ENCODE peak calls at places on chromosomes 2 and 18, in five cellular contexts. J is pancreas, E is PC-9, T is esophagus squamous epithelium, W is breast epithelium. L is an unnamed sample.

GRCh38 chr2:217360111-217360510 is 500.2 kb upstream of the TNP1 start:
- DNase-seq in W (peak; percentile 29), J (no peak), E (no peak), T (no peak), L (no peak)

GRCh38 chr2:149027602-149028250 is 10.8 kb upstream of the LYPD6B start:
- DNase-seq in W (no peak), E (peak; percentile 82), T (no peak), J (no peak), L (no peak)

GRCh38 chr18:48914581-48915251 is 36.0 kb downstream of the SMAD7 start:
- DNase-seq in T (no peak), E (no peak), J (no peak), W (no peak), L (no peak)

GRCh38 chr2:66495788-66496640 is 61.1 kb downstream of the MEIS1 start:
- DNase-seq in E (peak; percentile 92), W (peak; percentile 46), T (no peak), J (peak; percentile 39), L (no peak)

GRCh38 chr2:160293401-160293911 is 93.4 kb upstream of the ITGB6 start:
- DNase-seq in E (peak; percentile 43), J (no peak), T (no peak), W (no peak), L (no peak)

GRCh38 chr2:31270136-31270535 is 36.2 kb downstream of the EHD3 start:
- DNase-seq in W (no peak), T (no peak), J (no peak), E (no peak), L (no peak)

GRCh38 chr18:37721544-37722302 is 156.1 kb upstream of the CELF4 start:
- DNase-seq in T (no peak), J (no peak), E (no peak), W (no peak), L (no peak)

GRCh38 chr2:11811036-11811654 is 64.7 kb downstream of the LPIN1 start:
- DNase-seq in E (no peak), J (no peak), T (no peak), W (no peak), L (no peak)

GRCh38 chr2:120108049-120108448 is 95.2 kb downstream of the EPB41L5 start:
- DNase-seq in E (peak; percentile 95), J (no peak), W (peak; percentile 43), T (no peak), L (no peak)

GRCh38 chr2:8487461-8487932 is 194.4 kb upstream of the ID2 start:
- DNase-seq in J (no peak), T (no peak), W (no peak), E (no peak), L (no peak)

GRCh38 chr2:166230024-166230723 is 102.4 kb upstream of the SCN1A start:
- DNase-seq in J (no peak), E (no peak), W (no peak), T (no peak), L (no peak)

GRCh38 chr18:46712406-46712805 is 44.4 kb downstream of the ST8SIA5 start:
- DNase-seq in E (no peak), T (no peak), J (no peak), W (no peak), L (no peak)

GRCh38 chr2:48433682-48434081 is 96.3 kb upstream of the STON1 start:
- DNase-seq in W (no peak), E (no peak), T (no peak), J (no peak), L (peak; percentile 56)

GRCh38 chr18:50151876-50152275 is 43.1 kb downstream of the MYO5B start:
- DNase-seq in E (no peak), J (no peak), W (no peak), T (no peak), L (no peak)

DNA sequence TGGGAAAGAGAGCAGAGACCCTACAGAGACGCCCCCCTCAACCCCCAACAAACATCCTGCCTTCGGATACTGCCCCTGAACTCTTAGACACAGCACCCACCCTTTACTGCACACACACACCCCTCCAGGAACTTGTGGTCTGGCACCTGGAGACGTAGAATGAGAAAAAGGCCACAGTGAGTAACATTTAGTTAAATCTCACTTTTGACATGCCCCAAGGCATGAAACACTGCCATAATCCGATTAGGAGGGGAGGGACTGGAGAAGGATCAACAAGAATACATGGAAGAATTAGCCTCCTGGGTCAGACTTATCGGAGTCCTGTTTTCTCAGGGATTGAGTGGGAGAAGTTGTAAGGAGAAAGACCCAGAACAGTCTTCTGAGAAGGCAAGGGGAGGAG is 4.1 kb downstream of the CDK5R2 start:
- DNase-seq in W (no peak), J (no peak), E (no peak), T (no peak), L (no peak)
- H3K27ac ChIP-seq in W (no peak overlapping the region), J (no peak overlapping the region), E (peak overlapping the region; percentile 80), T (no peak overlapping the region), L (no peak overlapping the region)

DNA sequence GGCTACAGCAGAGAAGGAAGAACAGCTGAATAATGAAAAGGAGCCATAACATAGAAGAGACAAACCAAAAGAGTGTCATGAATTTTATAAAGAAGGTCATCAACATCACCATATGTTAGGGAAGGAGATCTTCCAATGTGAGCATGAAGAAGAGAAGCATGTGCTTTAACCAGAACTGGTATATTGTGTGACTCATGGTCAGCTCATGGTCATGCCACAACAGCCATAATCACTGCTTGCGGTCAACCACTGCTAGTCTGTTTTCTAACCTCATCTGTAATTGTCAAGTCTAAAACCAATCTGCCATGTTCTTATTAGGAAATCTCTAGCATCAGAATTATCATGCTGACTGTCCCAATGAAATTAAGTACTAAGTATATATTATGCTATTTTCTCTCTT is 204.1 kb upstream of the VRK2 start:
- DNase-seq in J (no peak), T (no peak), W (no peak), E (no peak), L (no peak)
- H3K4me3 ChIP-seq in J (no peak overlapping the region), T (no peak overlapping the region), W (no peak overlapping the region), E (no peak overlapping the region), L (no peak overlapping the region)

DNA sequence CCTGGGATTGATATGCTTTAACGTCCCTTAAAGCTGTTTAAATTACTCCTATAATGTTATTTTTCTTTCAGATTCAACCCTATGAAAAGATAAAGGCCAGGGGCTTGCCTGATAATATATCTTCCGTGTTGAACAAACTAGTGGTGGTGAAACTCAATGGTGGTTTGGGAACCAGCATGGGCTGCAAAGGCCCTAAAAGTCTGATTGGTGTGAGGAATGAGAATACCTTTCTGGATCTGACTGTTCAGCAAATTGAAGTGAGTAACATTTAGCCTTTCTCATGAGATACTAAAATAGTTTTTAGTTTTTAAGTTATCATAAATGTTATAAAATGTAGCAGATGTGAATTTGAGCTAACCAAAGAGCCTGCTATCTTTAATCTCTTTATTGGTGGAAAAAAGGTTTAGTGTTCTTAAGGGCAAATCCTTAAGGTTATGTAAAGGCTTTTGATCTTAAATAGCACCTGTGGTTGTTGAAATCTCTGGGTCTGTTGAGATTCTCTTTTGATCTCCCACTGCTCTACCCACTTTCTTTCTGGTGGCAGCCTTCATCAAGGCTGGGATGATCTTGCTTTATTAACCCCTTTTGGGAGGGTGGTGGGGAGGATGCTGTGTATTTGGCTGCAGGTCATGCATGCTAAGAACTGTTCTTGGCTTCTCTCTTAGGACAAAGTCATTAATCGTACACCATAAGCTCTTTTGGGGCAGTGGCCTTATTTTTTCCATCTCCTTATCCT is 40.9 kb downstream of the UGP2 start:
- DNase-seq in J (no peak), T (no peak), E (no peak), W (no peak), L (no peak)
- H3K27ac ChIP-seq in J (no peak overlapping the region), T (no peak overlapping the region), E (no peak overlapping the region), W (no peak overlapping the region), L (no peak overlapping the region)

GRCh38 chr2:236164983-236165301 is 3.2 kb downstream of the GBX2 start:
- DNase-seq in T (no peak), J (no peak), E (no peak), W (no peak), L (no peak)

GRCh38 chr2:236166157-236166780 is 1.9 kb downstream of the GBX2 start:
- DNase-seq in E (no peak), W (no peak), T (no peak), J (peak; percentile 64), L (no peak)

GRCh38 chr2:236166781-236167296 is 1.3 kb downstream of the GBX2 start:
- DNase-seq in T (no peak), J (peak; percentile 74), W (no peak), E (no peak), L (no peak)

GRCh38 chr2:236164201-236164982 is 3.8 kb downstream of the GBX2 start:
- DNase-seq in J (peak; percentile 68), T (no peak), W (no peak), E (no peak), L (no peak)

GRCh38 chr2:236165491-236166156 is 2.6 kb downstream of the GBX2 start:
- DNase-seq in W (no peak), E (no peak), J (no peak), T (no peak), L (no peak)
- H3K4me3 ChIP-seq in W (peak overlapping the region; percentile 71), E (no peak overlapping the region), J (no peak overlapping the region), T (no peak overlapping the region), L (no peak overlapping the region)

GRCh38 chr2:173214213-173214612 is 138.6 kb downstream of the MAP3K20 start:
- DNase-seq in J (no peak), W (peak; percentile 83), E (no peak), T (no peak), L (no peak)

GRCh38 chr2:173215316-173215715 is 139.4 kb upstream of the CDCA7 start:
- DNase-seq in E (no peak), W (no peak), J (no peak), T (no peak), L (no peak)

GRCh38 chr2:173205375-173205774 is 129.7 kb downstream of the MAP3K20 start:
- DNase-seq in T (no peak), J (no peak), W (peak; percentile 88), E (no peak), L (peak; percentile 63)

GRCh38 chr2:173213181-173213580 is 137.5 kb downstream of the MAP3K20 start:
- DNase-seq in T (no peak), E (no peak), W (no peak), J (no peak), L (no peak)

DNA sequence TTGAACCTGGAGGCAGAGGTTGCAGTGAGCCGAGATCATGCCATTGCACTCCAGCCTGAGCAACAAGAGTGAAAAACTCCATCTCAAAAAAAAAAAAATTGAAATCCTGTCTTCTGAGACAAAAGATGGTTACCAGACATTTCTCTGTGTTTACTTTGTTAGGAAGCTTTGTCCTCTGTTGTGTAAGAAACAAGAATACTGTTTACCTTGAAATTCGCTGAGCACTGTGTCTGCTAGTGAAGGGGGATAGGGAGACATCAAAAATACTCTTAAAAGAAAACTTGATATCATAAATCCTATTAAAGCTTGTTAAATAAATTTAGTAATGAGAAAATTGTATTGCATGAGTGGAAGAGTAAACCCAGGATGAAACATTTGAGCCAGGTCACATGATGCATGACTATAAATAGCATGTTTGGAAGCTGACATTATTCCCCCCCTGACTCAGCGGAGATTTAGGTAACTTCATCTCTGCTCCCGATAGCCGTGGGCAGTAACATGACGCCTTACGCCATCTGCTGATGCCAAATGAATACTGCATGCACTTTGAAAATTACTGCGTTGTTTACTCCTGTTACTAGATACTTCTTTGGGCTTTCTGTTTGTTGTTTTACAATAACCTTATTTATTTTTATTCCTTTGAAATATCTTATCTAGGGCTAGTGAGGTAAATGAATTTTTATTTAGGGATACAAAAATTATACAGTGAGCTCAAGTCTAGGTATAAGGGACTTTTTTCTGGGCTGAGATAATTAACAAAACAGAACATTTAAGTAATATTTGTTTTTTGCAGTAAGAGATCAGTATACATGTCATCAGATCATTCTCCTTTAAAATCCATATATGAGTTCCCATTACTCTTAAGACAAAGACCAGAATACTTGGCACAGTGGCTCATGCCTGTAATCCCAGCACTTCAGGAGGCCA is 134.9 kb downstream of the MAP3K20 start:
- DNase-seq in J (no peak), E (peak; percentile 85), W (peak; percentile 72), T (peak; percentile 8), L (peak; percentile 54)
- H3K27ac ChIP-seq in J (no peak overlapping the region), E (peak overlapping the region; percentile 39), W (peak overlapping the region; percentile 68), T (peak overlapping the region; percentile 22), L (no peak overlapping the region)

L was measured in left lung.